ENCODE peak calls at places on chromosomes 13 and 19, in eight cellular contexts. S, V, J, M, U, W, P and A are unnamed samples. For H3K27me3, the result is how much of the 10 kb centered on the place peaks cover.

GRCh38 chr19:53818756-53819155 is 5.4 kb downstream of the NLRP12 start:
- DNase-seq in S (no peak), U (no peak), V (no peak), P (no peak), W (peak), J (no peak), M (no peak), A (no peak)

GRCh38 chr19:46347572-46347883 is 641 bp downstream of the PPP5C start:
- DNase-seq in U (no peak), M (no peak), V (no peak), S (no peak), P (no peak), J (no peak), W (no peak), A (no peak)

GRCh38 chr13:85828094-85828684 is 29.0 kb upstream of the SLITRK6 start:
- DNase-seq in P (no peak), U (no peak), V (no peak), M (no peak), W (no peak), S (no peak), J (peak), A (no peak)

GRCh38 chr13:61123533-61124269 is 291.9 kb downstream of the PCDH20 start:
- DNase-seq in W (no peak), J (no peak), S (no peak), U (no peak), V (no peak), P (no peak), M (no peak), A (no peak)

GRCh38 chr19:7969560-7969949 is 26.1 kb upstream of the TIMM44 start:
- DNase-seq in V (no peak), U (no peak), J (no peak), P (no peak), W (no peak), S (no peak), M (no peak), A (no peak)

GRCh38 chr13:23902975-23903905 is 5.9 kb upstream of the C1QTNF9B start:
- DNase-seq in P (no peak), U (no peak), S (no peak), M (no peak), W (no peak), V (no peak), J (no peak), A (peak)

GRCh38 chr13:88153353-88153752 is 482.2 kb downstream of the SLITRK5 start:
- DNase-seq in M (no peak), U (no peak), J (no peak), V (no peak), W (no peak), S (no peak), P (no peak), A (no peak)

GRCh38 chr19:12708641-12709040 is 12.2 kb upstream of the FBXW9 start:
- DNase-seq in J (no peak), U (no peak), P (no peak), M (no peak), V (no peak), W (no peak), S (no peak), A (no peak)

GRCh38 chr19:40542197-40542859 is 34.3 kb upstream of the SHKBP1 start:
- DNase-seq in V (peak), U (no peak), P (peak), M (peak), S (no peak), J (peak), W (no peak), A (no peak)

GRCh38 chr19:1690570-1691307 is 38.3 kb upstream of the TCF3 start:
- DNase-seq in P (no peak), S (no peak), U (peak), W (no peak), J (no peak), M (no peak), V (no peak), A (peak)

GRCh38 chr19:54560881-54561385 is 12.7 kb upstream of the LILRA2 start:
- DNase-seq in U (no peak), J (no peak), S (no peak), M (no peak), V (no peak), P (no peak), W (no peak), A (no peak)

GRCh38 chr13:99863789-99864626 is 107.6 kb downstream of the ZIC5 start:
- DNase-seq in P (no peak), M (no peak), J (no peak), W (no peak), U (no peak), V (no peak), S (no peak), A (no peak)

GRCh38 chr13:96632536-96633320 is 361.5 kb downstream of the OXGR1 start:
- DNase-seq in M (no peak), P (no peak), S (no peak), W (peak), U (no peak), J (no peak), V (no peak), A (no peak)

GRCh38 chr13:27535546-27535945 is 84.8 kb downstream of the LNX2 start:
- DNase-seq in V (no peak), W (no peak), S (no peak), U (no peak), M (no peak), P (no peak), J (peak), A (no peak)

GRCh38 chr19:30228113-30228725 is 144.0 kb upstream of the ZNF536 start:
- DNase-seq in P (no peak), U (no peak), W (no peak), S (no peak), V (no peak), M (no peak), J (no peak), A (no peak)

GRCh38 chr13:71867101-71867814 is at the start of gene DACH1:
- DNase-seq in U (no peak), W (no peak), M (peak), V (peak), J (peak), S (no peak), P (peak), A (peak)

GRCh38 chr13:102999498-102999897 is 66.7 kb downstream of the SLC10A2 start:
- DNase-seq in P (no peak), V (no peak), U (no peak), J (no peak), S (no peak), W (no peak), M (no peak), A (no peak)

GRCh38 chr13:49657241-49657641 is 28.9 kb downstream of the ARL11 start:
- DNase-seq in S (no peak), P (no peak), W (no peak), V (no peak), U (no peak), M (no peak), J (no peak), A (no peak)

GRCh38 chr13:95957331-95957730 is 95.9 kb downstream of the UGGT2 start:
- DNase-seq in P (no peak), M (no peak), W (no peak), U (no peak), V (no peak), J (no peak), S (no peak), A (no peak)

GRCh38 chr13:36778083-36778671 is 40.8 kb upstream of the RFXAP start:
- DNase-seq in W (no peak), J (peak), P (no peak), U (no peak), V (no peak), S (no peak), M (no peak), A (no peak)

GRCh38 chr19:2540646-2541454 is 64.9 kb downstream of the GADD45B start:
- DNase-seq in S (peak), M (peak), W (no peak), J (peak), U (no peak), P (peak), V (peak), A (peak)

GRCh38 chr13:29435125-29435911 is 160.2 kb downstream of the SLC7A1 start:
- DNase-seq in J (peak), M (no peak), P (no peak), U (no peak), V (no peak), W (no peak), S (no peak), A (no peak)

GRCh38 chr13:112452380-112453206 is 76.4 kb downstream of the SPACA7 start:
- DNase-seq in P (no peak), M (no peak), U (no peak), S (no peak), V (no peak), J (no peak), W (no peak), A (no peak)

GRCh38 chr19:1967087-1967608 is 26.2 kb downstream of the CSNK1G2 start:
- DNase-seq in P (no peak), W (no peak), V (no peak), J (no peak), U (peak), M (no peak), S (no peak), A (no peak)

GRCh38 chr13:113445791-113446487 is 7.3 kb downstream of the ADPRHL1 start:
- DNase-seq in S (no peak), V (no peak), P (no peak), W (no peak), U (no peak), J (peak), M (no peak), A (peak)

GRCh38 chr19:21109116-21109515 is 27.1 kb downstream of the ZNF714 start:
- DNase-seq in U (no peak), W (no peak), S (no peak), P (no peak), J (peak), M (no peak), V (no peak), A (no peak)

GRCh38 chr13:100620792-100621191 is 32.2 kb upstream of the GGACT start:
- DNase-seq in P (no peak), W (no peak), J (no peak), U (no peak), M (no peak), S (no peak), V (no peak), A (no peak)

GRCh38 chr19:46225558-46226004 is 4.0 kb upstream of the IGFL1 start:
- DNase-seq in P (no peak), V (no peak), W (no peak), J (peak), S (no peak), M (no peak), U (no peak), A (no peak)

GRCh38 chr13:50119593-50119992 is 104.3 kb downstream of the KCNRG start:
- DNase-seq in U (no peak), S (no peak), W (no peak), V (no peak), P (no peak), M (no peak), J (peak), A (no peak)

GRCh38 chr19:5578094-5578846 is 10.5 kb upstream of the TINCR start:
- DNase-seq in M (no peak), V (no peak), P (peak), U (peak), S (no peak), J (peak), W (peak), A (peak)

GRCh38 chr13:43786766-43787517 is at the start of gene ENOX1:
- DNase-seq in J (peak), W (peak), S (no peak), V (peak), U (no peak), M (peak), P (peak), A (peak)

GRCh38 chr19:53308339-53308811 is 25.2 kb upstream of the ZNF845 start:
- DNase-seq in M (no peak), P (no peak), U (no peak), J (peak), S (no peak), W (peak), V (no peak), A (no peak)

DNA sequence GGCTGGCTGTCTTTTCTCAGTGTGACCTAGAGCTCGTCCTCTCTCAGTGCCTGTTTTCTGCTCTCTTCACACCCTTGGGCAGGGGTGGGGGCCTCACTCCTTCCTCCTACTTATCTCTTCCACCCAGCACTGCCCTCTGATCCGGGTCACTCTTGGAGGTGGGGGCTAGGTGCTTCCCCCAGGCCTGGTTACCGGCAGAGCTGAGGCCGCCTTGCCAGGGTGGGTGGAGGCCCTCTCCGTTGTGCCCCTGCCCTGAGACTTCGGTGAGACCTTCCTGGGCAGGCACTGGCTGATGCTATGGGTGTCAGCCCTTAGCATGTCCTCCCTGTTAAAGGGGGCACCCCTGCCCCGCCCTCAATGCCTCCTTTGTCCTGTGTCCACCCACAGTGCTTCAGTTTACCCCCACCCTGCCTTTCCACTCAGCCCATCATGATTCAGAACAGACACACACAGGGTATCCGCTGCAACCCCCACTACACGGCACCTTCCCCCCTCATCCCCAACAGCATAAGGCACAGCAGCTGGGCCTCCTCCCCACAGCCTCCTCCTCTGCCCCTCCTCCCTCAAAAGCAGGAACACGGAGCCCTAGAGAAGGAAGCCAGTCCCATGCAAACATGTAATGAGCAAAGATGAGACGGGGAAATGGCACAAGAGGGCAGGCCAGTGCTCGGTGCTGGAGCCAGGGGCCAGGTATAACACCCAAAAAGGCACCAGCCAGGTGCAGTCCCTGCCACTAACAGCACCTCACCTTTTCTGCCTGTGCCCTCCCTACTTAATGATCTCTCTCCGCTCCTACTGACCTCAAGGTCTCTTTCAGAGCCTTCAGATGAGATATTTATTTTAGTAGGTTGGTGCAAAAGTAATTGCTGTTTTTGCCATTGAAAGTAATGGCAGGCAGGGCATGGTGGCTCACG is 9.8 kb downstream of the ZGLP1 start:
- DNase-seq in P (no peak), W (peak), U (no peak), V (no peak), M (no peak), S (no peak), J (no peak), A (no peak)
- TF ChIP-seq CTCF in P (no peak), W (no peak), U (no peak), V (no peak), M (no peak), S (no peak), J (no peak), A (no peak)

GRCh38 chr19:49602806-49603205 is 11.8 kb downstream of the PRR12 start:
- DNase-seq in S (no peak), J (no peak), W (no peak), M (no peak), P (no peak), U (no peak), V (no peak), A (no peak)
- H3K27me3 ChIP-seq in S (under half), J (under half), W (under half), M (under half), P (under half), U (under half), V (under half), A (under half)

DNA sequence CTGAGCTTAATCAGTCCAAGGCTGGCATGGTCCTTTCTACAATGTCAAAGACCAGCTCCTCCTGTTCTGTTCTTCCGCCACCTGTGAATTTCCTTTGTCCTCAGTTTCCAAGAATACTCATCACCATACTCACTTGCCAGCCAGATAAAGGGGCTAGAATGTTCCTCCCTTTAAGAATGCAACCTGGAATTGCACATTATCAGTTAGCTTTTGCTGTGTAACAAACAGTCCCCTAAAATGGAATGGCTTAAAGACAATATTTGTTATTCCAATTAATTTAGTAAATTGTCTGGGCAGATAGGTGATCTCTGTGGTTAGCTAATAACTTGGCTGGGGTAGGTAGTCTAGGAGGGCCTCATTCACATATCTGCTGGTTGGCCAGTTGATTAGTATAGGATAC is 36.0 kb downstream of the VAV1 start:
- DNase-seq in U (no peak), S (no peak), P (no peak), V (no peak), W (no peak), J (no peak), M (no peak), A (no peak)
- H3K27ac ChIP-seq in U (no peak), S (no peak), P (no peak), V (no peak), W (no peak), J (no peak), M (no peak), A (no peak)

DNA sequence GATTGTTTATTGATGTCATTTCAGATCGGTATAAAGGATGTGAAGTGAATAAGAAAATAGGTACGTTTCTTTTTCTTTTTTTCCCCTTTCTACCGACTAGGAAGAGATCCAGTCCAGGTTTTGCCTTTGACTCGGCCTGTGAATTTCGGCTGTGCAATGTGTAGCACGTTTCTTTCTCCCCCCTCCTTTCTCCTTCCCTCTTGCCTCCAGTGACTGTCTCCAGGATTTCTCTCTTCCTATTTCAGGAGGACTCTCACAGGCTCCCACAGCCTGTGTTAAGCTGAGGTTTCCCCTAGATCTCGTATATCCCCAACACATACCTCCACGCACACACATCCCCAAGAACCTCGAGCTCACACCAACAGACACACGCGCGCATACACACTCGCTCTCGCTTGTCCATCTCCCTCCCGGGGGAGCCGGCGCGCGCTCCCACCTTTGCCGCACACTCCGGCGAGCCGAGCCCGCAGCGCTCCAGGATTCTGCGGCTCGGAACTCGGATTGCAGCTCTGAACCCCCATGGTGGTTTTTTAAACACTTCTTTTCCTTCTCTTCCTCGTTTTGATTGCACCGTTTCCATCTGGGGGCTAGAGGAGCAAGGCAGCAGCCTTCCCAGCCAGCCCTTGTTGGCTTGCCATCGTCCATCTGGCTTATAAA is at the start of gene GPC6:
- DNase-seq in W (peak), U (no peak), P (no peak), S (peak), V (no peak), J (peak), M (no peak), A (peak)
- TF ChIP-seq CTCF in W (no peak), U (no peak), P (no peak), S (peak), V (no peak), J (no peak), M (no peak), A (no peak)

DNA sequence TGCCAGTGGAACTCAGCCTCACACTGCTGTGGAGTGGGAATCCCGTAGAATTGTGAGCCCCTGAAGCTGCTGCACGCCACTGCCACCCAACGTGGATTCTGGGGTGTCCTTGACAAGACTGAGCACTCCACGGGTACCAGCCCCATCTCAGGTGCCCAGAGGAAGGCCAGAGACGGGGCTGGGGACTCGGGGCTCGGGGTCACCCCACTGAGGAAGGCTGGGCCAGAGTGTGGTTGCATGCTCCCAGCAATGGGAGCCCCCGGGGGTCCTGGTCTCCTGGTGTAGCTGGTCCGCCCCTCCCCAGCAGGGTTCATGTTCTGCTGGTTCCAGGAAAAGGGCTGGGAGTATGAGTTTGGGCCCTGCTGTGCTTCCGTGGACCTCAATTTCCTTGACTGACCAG is 15.2 kb downstream of the DAPK3 start:
- DNase-seq in P (no peak), V (no peak), M (no peak), J (no peak), W (no peak), S (no peak), U (no peak), A (no peak)
- H3K27me3 ChIP-seq in P (under half), V (under half), M (under half), J (under half), W (under half), S (under half), U (under half), A (under half)